ENCODE peak calls at places on chromosomes 3 and 15, in ten cellular contexts. G is uterus; X is fibroblast of mammary gland; Y is AG08396; V is GM20000; C is Right ventricle myocardium superior; I is mesothelial cell of epicardium; Z is fibroblast of the aortic adventitia; S is progenitor cell of endocrine pancreas; O is stimulated activated CD4-positive, alpha-beta T cell treated with anti-CD3 and anti-CD28 coated beads, Interleukin-1b, Interleukin-23, amount 100 ng/mL, for 48 hours. L is an unnamed sample.

GRCh38 chr15:91469627-91470567 is 369.8 kb downstream of the SV2B start:
- DNase-seq in G (no peak), X (no peak), Y (no peak), V (no peak), C (no peak), I (peak), Z (no peak), S (no peak), O (peak), L (no peak)

GRCh38 chr15:38217788-38218609 is 34.6 kb upstream of the SPRED1 start:
- DNase-seq in G (no peak), X (peak), Y (no peak), V (no peak), C (no peak), I (no peak), Z (no peak), S (no peak), O (no peak), L (no peak)

GRCh38 chr3:13210221-13210975 is 137.2 kb upstream of the IQSEC1 start:
- DNase-seq in G (no peak), X (no peak), Y (no peak), V (no peak), C (no peak), I (no peak), Z (no peak), S (no peak), O (no peak), L (no peak)

GRCh38 chr15:89358755-89359439 is 24.3 kb upstream of the POLG start:
- DNase-seq in G (peak), X (peak), Y (peak), V (peak), C (peak), I (peak), Z (peak), S (peak), O (peak), L (no peak)

GRCh38 chr3:46865034-46865507 is 1.8 kb upstream of the MYL3 start:
- DNase-seq in G (peak), X (peak), Y (no peak), V (no peak), C (peak), I (no peak), Z (peak), S (no peak), O (no peak), L (no peak)

GRCh38 chr3:134197681-134198261 is 52.9 kb downstream of the RYK start:
- DNase-seq in G (no peak), X (peak), Y (peak), V (peak), C (no peak), I (no peak), Z (peak), S (no peak), O (no peak), L (peak)

GRCh38 chr3:153029350-153029749 is 132.7 kb upstream of the RAP2B start:
- DNase-seq in G (no peak), X (peak), Y (peak), V (no peak), C (no peak), I (no peak), Z (peak), S (no peak), O (no peak), L (no peak)

GRCh38 chr15:41983221-41983620 is 10.9 kb upstream of the EHD4 start:
- DNase-seq in G (no peak), X (no peak), Y (no peak), V (no peak), C (no peak), I (no peak), Z (no peak), S (no peak), O (no peak), L (no peak)

GRCh38 chr3:10515884-10516495 is 10.6 kb upstream of the ATP2B2 start:
- DNase-seq in G (no peak), X (no peak), Y (no peak), V (no peak), C (no peak), I (no peak), Z (no peak), S (no peak), O (no peak), L (no peak)

GRCh38 chr15:50077242-50077641 is 41.8 kb downstream of the ATP8B4 start:
- DNase-seq in G (no peak), X (no peak), Y (no peak), V (no peak), C (no peak), I (no peak), Z (no peak), S (no peak), O (no peak), L (no peak)

GRCh38 chr15:78540955-78541743 is 905 bp downstream of the PSMA4 start:
- DNase-seq in G (no peak), X (no peak), Y (peak), V (peak), C (no peak), I (no peak), Z (peak), S (no peak), O (peak), L (no peak)

GRCh38 chr15:90603893-90604292 is 74.2 kb downstream of the CRTC3 start:
- DNase-seq in G (no peak), X (peak), Y (no peak), V (no peak), C (peak), I (no peak), Z (peak), S (no peak), O (peak), L (no peak)

GRCh38 chr3:128487813-128488635 is 5.0 kb downstream of the GATA2 start:
- DNase-seq in G (peak), X (peak), Y (peak), V (peak), C (peak), I (peak), Z (peak), S (no peak), O (no peak), L (peak)

GRCh38 chr15:95274038-95274437 is 1042.7 kb downstream of the MCTP2 start:
- DNase-seq in G (no peak), X (no peak), Y (no peak), V (no peak), C (no peak), I (no peak), Z (no peak), S (no peak), O (no peak), L (no peak)

GRCh38 chr3:111917300-111917699 is 58.2 kb downstream of the PHLDB2 start:
- DNase-seq in G (no peak), X (no peak), Y (no peak), V (no peak), C (no peak), I (no peak), Z (peak), S (no peak), O (no peak), L (no peak)

GRCh38 chr3:97579365-97579764 is 185.2 kb upstream of the ARL6 start:
- DNase-seq in G (no peak), X (no peak), Y (no peak), V (no peak), C (no peak), I (no peak), Z (no peak), S (no peak), O (no peak), L (peak)

GRCh38 chr3:3170998-3171397 is 8.5 kb downstream of the CRBN start:
- DNase-seq in G (no peak), X (peak), Y (no peak), V (no peak), C (no peak), I (no peak), Z (peak), S (no peak), O (no peak), L (no peak)

GRCh38 chr3:18423401-18424212 is 1.5 kb downstream of the SATB1 start:
- DNase-seq in G (peak), X (peak), Y (peak), V (peak), C (peak), I (peak), Z (peak), S (no peak), O (peak), L (no peak)

GRCh38 chr15:77604973-77605372 is 27.7 kb downstream of the LINGO1 start:
- DNase-seq in G (no peak), X (no peak), Y (no peak), V (no peak), C (no peak), I (no peak), Z (no peak), S (no peak), O (no peak), L (no peak)

L was measured in kidney epithelial cell.